ENCODE peak calls at places on chromosomes 13 and 19, in five cellular contexts. U is brain microvascular endothelial cell, M is uterus, R is AG04450, O is tibial nerve. Z is an unnamed sample.

GRCh38 chr13:98965325-98965724 is 12.5 kb downstream of the DOCK9 start:
- DNase-seq in R (no peak), O (no peak), M (no peak), U (no peak), Z (no peak)

GRCh38 chr19:39544201-39544903 is 4.4 kb upstream of the EID2 start:
- DNase-seq in M (no peak), R (no peak), O (no peak), U (no peak), Z (no peak)

GRCh38 chr13:23087884-23088283 is 92.9 kb upstream of the SGCG start:
- DNase-seq in O (no peak), U (peak), M (no peak), R (no peak), Z (no peak)

GRCh38 chr13:112781881-112782361 is 92.1 kb downstream of the ATP11A start:
- DNase-seq in R (no peak), U (no peak), O (no peak), M (peak), Z (no peak)

GRCh38 chr13:59312776-59313175 is 851.0 kb downstream of the DIAPH3 start:
- DNase-seq in M (no peak), U (no peak), R (no peak), O (no peak), Z (no peak)

GRCh38 chr13:114115796-114116195 is 16.6 kb downstream of the RASA3 start:
- DNase-seq in M (no peak), O (peak), U (no peak), R (no peak), Z (peak)

GRCh38 chr19:37691881-37692504 is 27.6 kb downstream of the ZNF607 start:
- DNase-seq in U (peak), R (peak), O (peak), M (peak), Z (peak)

GRCh38 chr13:50222569-50223332 is 207.5 kb downstream of the KCNRG start:
- DNase-seq in U (peak), R (no peak), M (peak), O (peak), Z (peak)

GRCh38 chr19:57363734-57364181 is 407 bp downstream of the TRAPPC2B start:
- DNase-seq in M (no peak), U (peak), O (no peak), R (no peak), Z (no peak)

GRCh38 chr13:25678398-25678797 is 306.6 kb downstream of the ATP8A2 start:
- DNase-seq in U (no peak), R (no peak), O (no peak), M (no peak), Z (peak)

GRCh38 chr19:2290441-2291184 is 8.6 kb upstream of the PEAK3 start:
- DNase-seq in O (no peak), M (no peak), U (no peak), R (no peak), Z (no peak)

GRCh38 chr19:2291185-2291751 is 9.3 kb upstream of the PEAK3 start:
- DNase-seq in O (no peak), M (no peak), R (no peak), U (no peak), Z (no peak)

GRCh38 chr19:2288010-2288742 is 6.2 kb upstream of the PEAK3 start:
- DNase-seq in M (no peak), O (no peak), U (no peak), R (no peak), Z (no peak)

GRCh38 chr19:2288743-2289713 is 7.1 kb upstream of the PEAK3 start:
- DNase-seq in R (no peak), U (no peak), O (no peak), M (no peak), Z (no peak)

GRCh38 chr19:2289714-2290435 is 7.9 kb upstream of the PEAK3 start:
- DNase-seq in R (no peak), M (no peak), O (no peak), U (no peak), Z (no peak)
- H3K4me3 ChIP-seq in R (peak), M (no peak), O (peak), U (no peak), Z (peak)

GRCh38 chr13:46667687-46668281 is 114.8 kb downstream of the LRCH1 start:
- DNase-seq in U (no peak), R (no peak), M (no peak), O (no peak), Z (no peak)

GRCh38 chr13:46665243-46665629 is 112.3 kb downstream of the LRCH1 start:
- DNase-seq in R (no peak), U (no peak), M (no peak), O (no peak), Z (no peak)

GRCh38 chr13:46665630-46666482 is 112.9 kb downstream of the LRCH1 start:
- DNase-seq in U (no peak), M (no peak), R (no peak), O (no peak), Z (no peak)

GRCh38 chr13:46668302-46668720 is 115.3 kb downstream of the LRCH1 start:
- DNase-seq in R (peak), M (peak), U (peak), O (no peak), Z (peak)

DNA sequence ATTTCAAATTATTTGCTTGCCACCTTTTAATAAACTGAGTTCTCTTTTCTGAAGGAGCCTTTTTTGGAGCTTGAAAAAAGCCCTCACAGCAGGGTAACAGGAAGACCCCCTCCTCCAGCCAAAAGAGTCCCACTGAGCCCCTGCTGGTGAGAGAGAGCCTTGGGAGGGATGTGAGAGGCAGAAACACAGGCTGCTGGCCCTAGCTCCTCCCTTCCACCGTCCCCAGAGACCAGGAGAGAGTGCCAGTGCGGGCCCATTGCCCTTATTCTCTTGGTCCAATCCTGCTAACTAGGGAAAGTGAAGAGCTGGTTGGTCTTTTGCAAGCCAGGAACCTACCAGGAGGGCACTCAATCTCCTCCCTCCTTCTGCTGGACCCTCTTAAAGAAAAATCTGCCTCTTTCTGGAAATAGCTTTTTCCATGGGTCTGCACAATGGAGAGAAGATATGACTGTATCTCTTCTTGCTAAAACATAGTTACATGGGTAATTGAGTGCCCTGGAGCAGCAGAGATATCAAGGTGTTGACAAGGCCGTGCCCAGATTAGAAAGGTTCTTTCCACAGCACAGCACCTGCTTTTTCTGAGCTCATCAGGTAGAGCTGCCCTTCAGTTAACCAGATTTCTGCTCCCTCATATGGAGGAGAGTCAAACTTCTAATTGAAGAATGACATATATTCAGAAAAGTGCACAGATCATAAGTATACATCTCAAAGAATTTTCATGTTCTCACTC is 113.9 kb downstream of the LRCH1 start:
- DNase-seq in M (no peak), O (no peak), U (no peak), R (no peak), Z (no peak)
- TF ChIP-seq CTCF in M (no peak), O (no peak), U (peak), R (no peak), Z (no peak)

GRCh38 chr19:2043269-2043641 is 7.8 kb downstream of the MKNK2 start:
- DNase-seq in R (no peak), U (no peak), M (peak), O (no peak), Z (no peak)
- H3K4me3 ChIP-seq in R (no peak), U (no peak), M (no peak), O (no peak), Z (no peak)

GRCh38 chr13:73703606-73704005 is 430.6 kb downstream of the KLF12 start:
- DNase-seq in M (no peak), R (no peak), O (no peak), U (no peak), Z (no peak)

GRCh38 chr13:73704587-73704986 is 429.6 kb downstream of the KLF12 start:
- DNase-seq in M (no peak), R (no peak), U (no peak), O (no peak), Z (no peak)

GRCh38 chr13:73702419-73703071 is 431.7 kb downstream of the KLF12 start:
- DNase-seq in U (no peak), O (no peak), M (no peak), R (no peak), Z (no peak)

DNA sequence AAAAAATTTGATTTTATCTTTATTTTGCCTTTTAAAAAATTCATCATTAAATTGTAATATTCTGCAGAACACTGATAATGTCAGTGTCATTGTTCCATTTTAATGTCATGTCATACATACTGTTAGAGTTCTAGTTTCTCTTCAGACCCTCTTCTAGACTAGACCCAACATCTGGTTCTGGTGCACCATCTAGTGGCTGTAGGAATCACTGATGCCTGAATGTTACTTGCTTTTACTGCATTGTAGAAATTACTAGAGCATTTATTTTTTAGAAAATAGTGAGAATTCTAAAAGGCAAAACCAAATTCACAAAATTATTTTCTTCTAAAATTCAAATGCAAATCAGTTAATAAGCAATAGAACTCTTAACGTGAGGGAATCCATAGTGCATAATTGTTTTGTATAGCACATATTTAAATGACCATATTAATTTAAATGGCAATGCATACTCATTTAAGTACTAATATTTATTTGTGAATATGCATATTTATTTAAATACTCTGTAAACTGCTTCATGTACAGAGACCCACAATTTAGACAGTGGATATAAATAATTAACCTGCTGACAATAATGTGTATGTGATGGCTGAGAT is 425.7 kb downstream of the KLF12 start:
- DNase-seq in U (peak), O (peak), R (peak), M (peak), Z (no peak)
- TF ChIP-seq CTCF in U (peak), O (peak), R (peak), M (peak), Z (peak)

GRCh38 chr13:20230913-20231838 is 943 bp downstream of the GJB6 start:
- DNase-seq in O (no peak), M (no peak), U (no peak), R (no peak), Z (no peak)

GRCh38 chr13:20232556-20233277 is 598 bp upstream of the GJB6 start:
- DNase-seq in R (no peak), U (no peak), O (no peak), M (no peak), Z (no peak)

GRCh38 chr13:20227730-20228129 is 4.4 kb downstream of the GJB6 start:
- DNase-seq in R (no peak), M (no peak), O (no peak), U (no peak), Z (no peak)

GRCh38 chr13:20227288-20227687 is 4.8 kb downstream of the GJB6 start:
- DNase-seq in M (no peak), R (no peak), O (no peak), U (no peak), Z (no peak)

GRCh38 chr13:20231839-20232555 is at the start of gene GJB6:
- DNase-seq in O (no peak), R (no peak), M (no peak), U (no peak), Z (no peak)
- H3K4me3 ChIP-seq in O (no peak), R (no peak), M (no peak), U (no peak), Z (peak)

DNA sequence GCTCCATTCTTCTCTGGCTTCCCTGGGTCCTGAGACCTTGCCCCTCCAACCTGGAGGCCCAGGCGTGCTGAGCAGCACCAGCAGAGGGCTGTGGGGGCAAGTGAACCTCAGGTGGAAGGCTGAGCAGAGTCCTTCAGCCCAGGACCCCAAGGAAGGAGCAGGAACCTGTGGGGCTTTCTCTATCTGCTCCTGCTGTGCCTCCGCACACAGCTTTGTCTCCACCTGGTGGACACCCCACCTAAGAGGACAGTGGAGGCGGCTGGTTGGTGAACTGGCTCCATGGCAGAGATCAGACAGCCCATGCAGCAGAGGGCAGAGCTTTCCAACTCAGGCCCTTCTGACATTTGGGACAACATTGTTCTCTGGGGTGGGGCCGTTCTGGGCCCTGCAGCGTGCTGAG is 19.7 kb downstream of the ZFR2 start:
- DNase-seq in U (no peak), R (no peak), M (no peak), O (no peak), Z (no peak)
- TF ChIP-seq CTCF in U (peak), R (peak), M (no peak), O (no peak), Z (no peak)

GRCh38 chr19:8608858-8609209 is 1.7 kb downstream of the ADAMTS10 start:
- DNase-seq in O (no peak), U (no peak), M (no peak), R (no peak), Z (no peak)

GRCh38 chr19:8610928-8611284 is 391 bp upstream of the ADAMTS10 start:
- DNase-seq in O (no peak), U (no peak), R (no peak), M (no peak), Z (no peak)

GRCh38 chr19:8610041-8610927 is at the start of gene ADAMTS10:
- DNase-seq in R (no peak), O (no peak), M (peak), U (peak), Z (no peak)

GRCh38 chr19:8611391-8611883 is 922 bp upstream of the ADAMTS10 start:
- DNase-seq in M (peak), O (no peak), U (no peak), R (no peak), Z (no peak)

GRCh38 chr19:8609210-8610040 is 1.1 kb downstream of the ADAMTS10 start:
- DNase-seq in U (peak), M (peak), R (no peak), O (peak), Z (no peak)
- H3K4me3 ChIP-seq in U (peak), M (peak), R (peak), O (peak), Z (peak)

Z was measured in gastrocnemius medialis.